ENCODE peak calls at places on chromosomes 13 and 19, in nine cellular contexts. W is bronchial epithelial cell, D is WTC11, O is heart left ventricle, U is progenitor cell of endocrine pancreas, N is mucosa of descending colon, B is left lung, J is AG10803, X is Peyer's patch. S is an unnamed sample.

GRCh38 chr13:80196756-80197155 is 144.2 kb downstream of the SPRY2 start:
- DNase-seq in W (peak; percentile 29), D (no peak), O (no peak), U (no peak), N (no peak), B (no peak), J (peak; percentile 2), X (no peak), S (no peak)

GRCh38 chr13:105196052-105196451 is 1339.4 kb downstream of the EFNB2 start:
- DNase-seq in W (peak; percentile 63), D (peak; percentile 23), O (no peak), U (no peak), N (no peak), B (no peak), J (peak; percentile 54), X (no peak), S (no peak)

GRCh38 chr13:41458187-41458938 is 1.0 kb downstream of the RGCC start:
- DNase-seq in W (peak; percentile 57), D (peak; percentile 32), O (peak; percentile 34), U (no peak), N (peak; percentile 43), B (peak; percentile 90), J (no peak), X (peak; percentile 43), S (no peak)

GRCh38 chr13:112325941-112326645 is 50.1 kb upstream of the SPACA7 start:
- DNase-seq in W (no peak), D (no peak), O (peak; percentile 67), U (no peak), N (no peak), B (no peak), J (no peak), X (no peak), S (no peak)

GRCh38 chr19:38264486-38265212 is at the start of gene SPINT2:
- DNase-seq in W (no peak), D (peak; percentile 93), O (no peak), U (peak; percentile 89), N (no peak), B (peak; percentile 86), J (no peak), X (no peak), S (no peak)

GRCh38 chr13:100208002-100208401 is 119.1 kb downstream of the PCCA start:
- DNase-seq in W (no peak), D (no peak), O (no peak), U (no peak), N (no peak), B (no peak), J (no peak), X (no peak), S (no peak)

GRCh38 chr13:94112227-94112626 is 367.3 kb downstream of the DCT start:
- DNase-seq in W (peak; percentile 47), D (no peak), O (peak; percentile 32), U (no peak), N (peak; percentile 19), B (no peak), J (peak; percentile 96), X (no peak), S (no peak)

GRCh38 chr13:101248739-101249138 is 167.6 kb downstream of the NALCN start:
- DNase-seq in W (no peak), D (no peak), O (no peak), U (no peak), N (no peak), B (no peak), J (no peak), X (no peak), S (no peak)

GRCh38 chr19:35774274-35775045 is 904 bp upstream of the ARHGAP33 start:
- DNase-seq in W (no peak), D (no peak), O (no peak), U (no peak), N (peak; percentile 24), B (no peak), J (no peak), X (no peak), S (no peak)

GRCh38 chr13:46896346-46897138 is at the start of gene HTR2A:
- DNase-seq in W (no peak), D (no peak), O (peak; percentile 30), U (no peak), N (peak; percentile 5), B (peak; percentile 81), J (peak; percentile 46), X (peak; percentile 17), S (no peak)

GRCh38 chr19:29084266-29084665 is 128.7 kb downstream of the UQCRFS1 start:
- DNase-seq in W (no peak), D (peak; percentile 63), O (no peak), U (peak; percentile 19), N (no peak), B (no peak), J (peak; percentile 21), X (no peak), S (no peak)

GRCh38 chr19:29727906-29728305 is 12.8 kb upstream of the C19orf12 start:
- DNase-seq in W (no peak), D (no peak), O (no peak), U (no peak), N (no peak), B (no peak), J (no peak), X (no peak), S (no peak)

GRCh38 chr19:21143846-21144245 is 2.0 kb downstream of the ZNF431 start:
- DNase-seq in W (peak; percentile 94), D (no peak), O (no peak), U (no peak), N (no peak), B (no peak), J (peak; percentile 0), X (no peak), S (no peak)

GRCh38 chr13:62483774-62484173 is 1068.1 kb upstream of the PCDH20 start:
- DNase-seq in W (no peak), D (no peak), O (no peak), U (no peak), N (no peak), B (no peak), J (no peak), X (no peak), S (no peak)

GRCh38 chr13:97367016-97367415 is 67.0 kb upstream of the RAP2A start:
- DNase-seq in W (no peak), D (no peak), O (no peak), U (no peak), N (peak; percentile 15), B (no peak), J (peak; percentile 69), X (no peak), S (no peak)

GRCh38 chr19:29098863-29099481 is 114.0 kb downstream of the UQCRFS1 start:
- DNase-seq in W (peak; percentile 41), D (no peak), O (peak; percentile 56), U (no peak), N (peak; percentile 31), B (no peak), J (peak; percentile 95), X (no peak), S (no peak)

GRCh38 chr13:94483970-94484369 is 4.5 kb upstream of the DCT start:
- DNase-seq in W (no peak), D (no peak), O (peak; percentile 34), U (no peak), N (no peak), B (no peak), J (no peak), X (no peak), S (no peak)

GRCh38 chr19:34555447-34555846 is 73.9 kb downstream of the WTIP start:
- DNase-seq in W (peak; percentile 12), D (peak; percentile 48), O (no peak), U (no peak), N (no peak), B (no peak), J (peak; percentile 3), X (no peak), S (no peak)

GRCh38 chr19:33595783-33596182 is 26.0 kb upstream of the CHST8 start:
- DNase-seq in W (no peak), D (no peak), O (no peak), U (no peak), N (no peak), B (no peak), J (no peak), X (no peak), S (no peak)

GRCh38 chr19:4830332-4830731 is 1.2 kb downstream of the TICAM1 start:
- DNase-seq in W (no peak), D (no peak), O (no peak), U (no peak), N (no peak), B (no peak), J (no peak), X (no peak), S (no peak)

GRCh38 chr19:4832776-4833175 is 1.3 kb upstream of the TICAM1 start:
- DNase-seq in W (no peak), D (no peak), O (no peak), U (no peak), N (no peak), B (no peak), J (no peak), X (no peak), S (no peak)

GRCh38 chr19:4831351-4832340 is at the start of gene TICAM1:
- DNase-seq in W (peak; percentile 75), D (no peak), O (peak; percentile 84), U (no peak), N (peak; percentile 85), B (peak; percentile 95), J (peak; percentile 63), X (peak; percentile 68), S (no peak)

GRCh38 chr19:4830768-4831265 is 695 bp downstream of the TICAM1 start:
- DNase-seq in W (no peak), D (no peak), O (no peak), U (no peak), N (no peak), B (no peak), J (no peak), X (no peak), S (no peak)

GRCh38 chr19:4829001-4829712 is 2.4 kb downstream of the TICAM1 start:
- DNase-seq in W (no peak), D (no peak), O (no peak), U (no peak), N (peak; percentile 62), B (no peak), J (no peak), X (peak; percentile 49), S (no peak)
- TF ChIP-seq CTCF in W (peak; percentile 9), D (no peak), O (no peak), U (no peak), N (no peak), B (no peak), J (no peak), X (peak; percentile 43), S (no peak)

GRCh38 chr13:48942131-48942530 is 33.6 kb upstream of the FNDC3A start:
- DNase-seq in W (peak; percentile 48), D (no peak), O (no peak), U (no peak), N (no peak), B (no peak), J (peak; percentile 23), X (no peak), S (no peak)
- TF ChIP-seq CTCF in W (no peak), D (no peak), O (no peak), U (no peak), N (no peak), B (no peak), J (no peak), X (no peak), S (no peak)

GRCh38 chr13:20305587-20305986 is 73.5 kb upstream of the GJB6 start:
- DNase-seq in W (no peak), D (no peak), O (no peak), U (no peak), N (no peak), B (no peak), J (no peak), X (no peak), S (no peak)
- TF ChIP-seq CTCF in W (no peak), D (no peak), O (no peak), U (no peak), N (no peak), B (no peak), J (no peak), X (no peak), S (no peak)

GRCh38 chr13:38530492-38530891 is 156.4 kb upstream of the FREM2 start:
- DNase-seq in W (peak; percentile 24), D (no peak), O (no peak), U (no peak), N (no peak), B (no peak), J (peak; percentile 29), X (no peak), S (no peak)
- TF ChIP-seq CTCF in W (peak; percentile 6), D (no peak), O (peak; percentile 53), U (peak; percentile 49), N (no peak), B (no peak), J (peak; percentile 62), X (peak; percentile 29), S (peak; percentile 78)

S was measured in chondrocyte.